ENCODE peak calls at places on chromosomes 5 and 9, in five cellular contexts. R is astrocyte; M is effector memory CD4-positive, alpha-beta T cell; D is kidney; H is hepatocyte. I is an unnamed sample.

GRCh38 chr5:175738595-175739133 is 80.8 kb downstream of the HRH2 start:
- DNase-seq in H (no peak), M (no peak), D (peak), R (no peak), I (no peak)

GRCh38 chr5:170363671-170364070 is 25.5 kb downstream of the KCNMB1 start:
- DNase-seq in D (no peak), H (no peak), R (no peak), M (no peak), I (no peak)

GRCh38 chr5:172764861-172765765 is 5.9 kb downstream of the DUSP1 start:
- DNase-seq in M (peak), H (peak), D (peak), R (peak), I (peak)

GRCh38 chr5:129172561-129172960 is 78.0 kb downstream of the ISOC1 start:
- DNase-seq in D (no peak), H (peak), M (no peak), R (no peak), I (no peak)

GRCh38 chr9:35257986-35258664 is 96.3 kb downstream of the UNC13B start:
- DNase-seq in R (no peak), D (no peak), H (peak), M (no peak), I (peak)

GRCh38 chr9:100848731-100849130 is 179.8 kb upstream of the PLPPR1 start:
- DNase-seq in D (no peak), M (no peak), R (no peak), H (no peak), I (no peak)

GRCh38 chr5:167870055-167870454 is 421.4 kb upstream of the WWC1 start:
- DNase-seq in H (no peak), D (no peak), R (peak), M (no peak), I (no peak)

GRCh38 chr5:73028991-73029540 is 73.2 kb downstream of the FCHO2 start:
- DNase-seq in M (no peak), H (no peak), R (peak), D (no peak), I (no peak)

GRCh38 chr9:137614631-137615386 is 4.0 kb upstream of the EHMT1 start:
- DNase-seq in M (no peak), D (peak), R (no peak), H (no peak), I (no peak)

GRCh38 chr5:80860934-80861613 is 99.1 kb upstream of the RASGRF2 start:
- DNase-seq in M (no peak), H (no peak), R (peak), D (no peak), I (no peak)

GRCh38 chr5:157540707-157541451 is 34.7 kb downstream of the ADAM19 start:
- DNase-seq in D (peak), H (no peak), R (peak), M (no peak), I (peak)

GRCh38 chr5:14935341-14935740 is 63.8 kb upstream of the ANKH start:
- DNase-seq in H (no peak), M (no peak), D (no peak), R (no peak), I (no peak)

GRCh38 chr5:138336952-138337684 is 948 bp upstream of the FAM53C start:
- DNase-seq in H (peak), M (peak), D (no peak), R (no peak), I (peak)

GRCh38 chr5:95631991-95632675 is 12.2 kb downstream of the GPR150 start:
- DNase-seq in R (peak), H (peak), M (peak), D (no peak), I (no peak)

GRCh38 chr9:3437031-3437430 is 88.8 kb downstream of the RFX3 start:
- DNase-seq in M (no peak), D (no peak), H (no peak), R (no peak), I (no peak)

GRCh38 chr5:144205141-144205551 is 34.5 kb downstream of the KCTD16 start:
- DNase-seq in D (peak), M (no peak), R (peak), H (peak), I (no peak)

GRCh38 chr9:79352322-79352721 is 219.4 kb upstream of the TLE4 start:
- DNase-seq in H (no peak), M (no peak), R (no peak), D (no peak), I (no peak)

GRCh38 chr5:168883253-168883880 is 304.2 kb upstream of the PANK3 start:
- DNase-seq in M (no peak), D (no peak), R (no peak), H (no peak), I (no peak)

GRCh38 chr5:176700239-176700847 is 53.1 kb downstream of the TSPAN17 start:
- DNase-seq in R (no peak), H (no peak), D (no peak), M (no peak), I (no peak)

GRCh38 chr5:140870221-140871201 is 1.8 kb downstream of the PCDHA11 start:
- DNase-seq in M (no peak), H (no peak), D (peak), R (no peak), I (no peak)

GRCh38 chr5:128271859-128272446 is 188.4 kb downstream of the SLC12A2 start:
- DNase-seq in R (peak), D (no peak), M (no peak), H (peak), I (no peak)

GRCh38 chr9:124941689-124942561 is 1.0 kb upstream of the GOLGA1 start:
- DNase-seq in R (no peak), D (peak), H (peak), M (peak), I (peak)

GRCh38 chr5:110063640-110064592 is 374.2 kb downstream of the MAN2A1 start:
- DNase-seq in M (no peak), R (peak), D (no peak), H (peak), I (no peak)

GRCh38 chr9:96020822-96021615 is 145.5 kb downstream of the ERCC6L2 start:
- DNase-seq in H (peak), R (no peak), M (no peak), D (peak), I (no peak)

GRCh38 chr5:143652104-143652700 is 159.8 kb upstream of the HMHB1 start:
- DNase-seq in D (no peak), R (peak), M (no peak), H (no peak), I (no peak)

GRCh38 chr5:56958595-56958994 is 6.7 kb upstream of the MIER3 start:
- DNase-seq in M (no peak), D (no peak), R (no peak), H (no peak), I (no peak)

GRCh38 chr5:95759634-95760033 is 28.5 kb downstream of the RHOBTB3 start:
- DNase-seq in H (peak), M (no peak), R (peak), D (no peak), I (no peak)

GRCh38 chr9:127132375-127132774 is 9.9 kb upstream of the ANGPTL2 start:
- DNase-seq in M (no peak), R (no peak), H (no peak), D (no peak), I (no peak)

GRCh38 chr5:52783226-52783959 is 4.3 kb upstream of the ITGA1 start:
- DNase-seq in R (no peak), D (no peak), M (no peak), H (no peak), I (no peak)
- H3K27ac ChIP-seq in R (no peak), D (no peak), M (no peak), H (no peak), I (no peak)

GRCh38 chr9:130732793-130733221 is 39.2 kb downstream of the EXOSC2 start:
- DNase-seq in M (no peak), D (no peak), H (no peak), R (no peak), I (no peak)
- H3K27ac ChIP-seq in M (no peak), D (no peak), H (no peak), R (no peak), I (peak)

DNA sequence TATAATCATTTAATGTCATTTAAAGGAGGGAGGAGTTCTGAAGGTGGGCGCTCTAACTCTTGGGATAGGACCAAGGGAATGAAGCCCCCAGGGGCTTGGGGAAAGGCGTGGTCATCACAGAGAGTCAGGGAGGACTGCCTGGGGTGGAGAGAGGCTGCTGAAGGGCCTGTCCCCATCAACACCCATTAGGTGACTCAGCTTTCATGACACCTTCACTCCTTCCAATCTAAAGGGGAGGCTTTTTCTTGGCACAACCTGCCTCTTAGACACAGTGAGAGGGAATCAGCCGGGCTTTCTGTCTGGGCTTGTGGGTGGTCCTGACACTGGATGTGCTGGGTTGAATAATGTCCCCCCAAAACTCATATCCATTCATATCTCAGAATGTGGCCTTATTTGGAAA is 31.4 kb upstream of the ANKRD33B start:
- DNase-seq in H (no peak), M (no peak), D (peak), R (no peak), I (no peak)
- H3K27ac ChIP-seq in H (no peak), M (no peak), D (no peak), R (no peak), I (no peak)

DNA sequence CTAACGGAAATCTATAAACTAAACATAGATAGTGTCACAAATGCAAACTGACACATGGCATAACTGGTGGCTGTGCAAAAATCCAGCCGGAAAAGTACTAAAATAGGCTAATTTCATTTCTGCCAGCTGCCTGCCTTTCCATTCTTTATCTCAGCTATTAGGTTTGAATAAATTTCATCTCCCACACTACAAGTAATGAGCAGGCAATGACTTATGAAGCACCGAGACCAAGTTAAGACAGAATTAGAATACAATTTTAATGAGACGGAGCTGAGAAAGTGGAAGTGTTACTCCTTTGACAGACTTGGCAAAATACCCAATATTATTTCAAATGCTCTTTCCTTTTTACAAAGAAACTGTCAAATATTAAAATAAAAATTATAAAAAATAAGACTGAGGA is 258.8 kb upstream of the ZNF608 start:
- DNase-seq in M (no peak), R (no peak), D (no peak), H (no peak), I (no peak)
- H3K27ac ChIP-seq in M (no peak), R (no peak), D (no peak), H (no peak), I (no peak)

GRCh38 chr5:11072556-11072955 is 311.5 kb upstream of the DAP start:
- DNase-seq in D (no peak), H (no peak), M (no peak), R (no peak), I (no peak)

GRCh38 chr5:11076945-11077613 is 316.0 kb upstream of the DAP start:
- DNase-seq in D (no peak), H (no peak), R (no peak), M (no peak), I (no peak)

GRCh38 chr5:11075010-11075860 is 314.2 kb upstream of the DAP start:
- DNase-seq in H (no peak), M (no peak), R (no peak), D (no peak), I (no peak)
- H3K27ac ChIP-seq in H (no peak), M (no peak), R (no peak), D (no peak), I (no peak)

GRCh38 chr5:139688712-139689413 is 40.7 kb downstream of the CXXC5 start:
- DNase-seq in R (no peak), D (no peak), M (no peak), H (no peak), I (no peak)
- H3K27ac ChIP-seq in R (peak), D (no peak), M (no peak), H (no peak), I (no peak)

GRCh38 chr9:37529111-37529510 is 43.4 kb downstream of the POLR1E start:
- DNase-seq in H (no peak), M (peak), D (peak), R (peak), I (no peak)
- H3K27ac ChIP-seq in H (no peak), M (peak), D (no peak), R (no peak), I (peak)

GRCh38 chr9:133058550-133059320 is 3.0 kb upstream of the CEL start:
- DNase-seq in M (no peak), H (no peak), D (peak), R (no peak), I (no peak)
- H3K27ac ChIP-seq in M (no peak), H (no peak), D (no peak), R (no peak), I (no peak)

I was measured in lower lobe of right lung.